ENCODE peak calls at places on chromosomes 4 and X, in four cellular contexts. Q is H1, Z is K562, T is HepG2. B is an unnamed sample.

GRCh38 chr4:139297001-139297410 is 4.3 kb upstream of the NAA15 start:
- DNase-seq in Q (no peak), Z (no peak), T (peak; percentile 13), B (no peak)

GRCh38 chr4:164730705-164731393 is 23.1 kb upstream of the SMIM31 start:
- DNase-seq in Q (no peak), Z (no peak), T (no peak), B (no peak)

GRCh38 chrX:73289039-73289438 is 74.4 kb upstream of the NAP1L2 start:
- DNase-seq in Q (peak; percentile 10), Z (no peak), T (no peak), B (peak; percentile 4)

GRCh38 chr4:75180790-75181776 is 248.2 kb downstream of the PARM1 start:
- DNase-seq in Q (no peak), Z (no peak), T (no peak), B (peak; percentile 1)

GRCh38 chr4:181647396-181648107 is 595.6 kb upstream of the TENM3 start:
- DNase-seq in Q (no peak), Z (no peak), T (no peak), B (no peak)

GRCh38 chr4:185213829-185214228 is 4.4 kb downstream of the SNX25 start:
- DNase-seq in Q (no peak), Z (no peak), T (no peak), B (no peak)

GRCh38 chr4:95190751-95191436 is 357.9 kb downstream of the UNC5C start:
- DNase-seq in Q (no peak), Z (no peak), T (no peak), B (no peak)

GRCh38 chrX:96244955-96245354 is 439.7 kb upstream of the DIAPH2 start:
- DNase-seq in Q (no peak), Z (no peak), T (peak; percentile 31), B (no peak)

GRCh38 chr4:140150636-140150885 is 3.4 kb downstream of the MAML3 start:
- DNase-seq in Q (no peak), Z (no peak), T (no peak), B (no peak)

GRCh38 chr4:154349829-154350228 is 141.8 kb downstream of the DCHS2 start:
- DNase-seq in Q (no peak), Z (peak; percentile 10), T (peak; percentile 12), B (peak; percentile 4)

GRCh38 chr4:148397771-148398170 is 44.4 kb downstream of the NR3C2 start:
- DNase-seq in Q (no peak), Z (no peak), T (no peak), B (no peak)

GRCh38 chrX:72713130-72713529 is 976 bp downstream of the PHKA1 start:
- DNase-seq in Q (no peak), Z (no peak), T (no peak), B (no peak)

GRCh38 chr4:161256716-161257115 is 907.1 kb downstream of the FSTL5 start:
- DNase-seq in Q (no peak), Z (no peak), T (peak; percentile 22), B (peak; percentile 29)

GRCh38 chrX:136204571-136204970 is 46.6 kb downstream of the MAP7D3 start:
- DNase-seq in Q (no peak), Z (no peak), T (no peak), B (peak; percentile 15)

GRCh38 chr4:148740701-148741100 is 298.5 kb upstream of the NR3C2 start:
- DNase-seq in Q (no peak), Z (no peak), T (no peak), B (no peak)

GRCh38 chrX:134338527-134338926 is 101.5 kb downstream of the CCDC160 start:
- DNase-seq in Q (no peak), Z (no peak), T (no peak), B (no peak)

GRCh38 chr4:98166025-98166730 is 22.9 kb upstream of the STPG2 start:
- DNase-seq in Q (no peak), Z (no peak), T (no peak), B (peak; percentile 45)

GRCh38 chr4:41865306-41865980 is 69.8 kb upstream of the TMEM33 start:
- DNase-seq in Q (no peak), Z (no peak), T (no peak), B (no peak)

GRCh38 chr4:54499308-54500074 is 158.3 kb upstream of the KIT start:
- DNase-seq in Q (no peak), Z (no peak), T (no peak), B (no peak)

GRCh38 chrX:41779941-41780340 is 56.0 kb downstream of the GPR82 start:
- DNase-seq in Q (no peak), Z (no peak), T (no peak), B (no peak)

GRCh38 chr4:74018771-74019170 is 19.7 kb downstream of the CXCL3 start:
- DNase-seq in Q (no peak), Z (no peak), T (no peak), B (no peak)

GRCh38 chr4:26459054-26459755 is 31.1 kb downstream of the CCKAR start:
- DNase-seq in Q (peak; percentile 9), Z (peak; percentile 45), T (peak; percentile 58), B (peak; percentile 59)

GRCh38 chr4:77930154-77930553 is 67.5 kb downstream of the MRPL1 start:
- DNase-seq in Q (no peak), Z (no peak), T (no peak), B (no peak)
- TF ChIP-seq RAD21 in Q (no peak), Z (no peak), T (no peak), B (no peak)

DNA sequence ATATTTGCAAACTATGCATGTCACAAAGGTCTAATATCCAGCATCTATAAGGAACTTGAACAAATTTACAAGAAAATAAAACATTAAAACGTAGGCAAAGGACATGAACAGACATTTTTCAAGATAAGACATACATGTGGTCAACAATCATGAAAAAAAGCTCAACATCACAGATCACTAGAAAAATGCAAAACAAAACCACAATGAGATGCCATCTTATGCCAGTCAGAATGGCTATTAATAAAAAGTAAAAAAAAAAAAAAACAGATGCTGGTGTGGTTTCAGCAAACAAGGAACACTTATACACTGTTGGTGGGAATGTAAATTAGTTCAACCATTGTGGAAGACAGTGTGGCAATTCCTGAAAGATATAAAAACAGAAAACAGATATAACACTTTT is 75.8 kb upstream of the IL13RA2 start:
- DNase-seq in Q (no peak), Z (no peak), T (no peak), B (no peak)
- TF ChIP-seq JUN in Q (no peak), Z (no peak), T (no peak), B (no peak)

GRCh38 chr4:180028682-180029081 is 2214.5 kb upstream of the TENM3 start:
- DNase-seq in Q (peak; percentile 13), Z (no peak), T (peak; percentile 58), B (peak; percentile 53)
- TF ChIP-seq RAD21 in Q (peak; percentile 55), Z (peak; percentile 40), T (no peak), B (peak; percentile 14)

GRCh38 chr4:121951570-121952110 is at the start of gene TRPC3:
- DNase-seq in Q (no peak), Z (peak; percentile 43), T (no peak), B (no peak)
- TF ChIP-seq JUN in Q (no peak), Z (no peak), T (no peak), B (no peak)

DNA sequence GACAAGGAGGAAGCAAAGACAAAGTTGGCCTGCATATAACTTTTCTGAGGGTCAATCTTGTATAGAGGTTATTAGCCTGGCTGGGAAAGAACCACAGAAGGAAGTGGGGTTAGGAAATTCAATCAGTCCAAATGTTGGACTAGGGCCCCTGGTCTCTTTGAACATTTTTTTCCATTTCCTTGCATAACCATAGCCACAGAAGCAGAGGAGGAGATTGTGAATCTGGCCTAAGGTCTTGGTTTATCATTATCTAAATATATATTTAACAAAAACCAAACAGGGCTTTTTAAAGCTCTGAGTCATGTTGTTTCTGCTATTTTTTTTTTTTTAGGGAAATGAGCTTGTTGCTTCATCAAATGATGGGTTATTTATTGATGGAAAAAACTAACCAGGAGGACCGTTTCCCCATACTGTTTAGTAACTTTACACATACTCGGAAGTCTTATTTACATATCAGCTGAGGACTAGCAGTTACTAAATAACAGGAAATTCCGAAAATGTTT is 97.7 kb upstream of the ACSL4 start:
- DNase-seq in Q (no peak), Z (no peak), T (peak; percentile 93), B (no peak)
- TF ChIP-seq RAD21 in Q (no peak), Z (no peak), T (no peak), B (peak; percentile 37)

DNA sequence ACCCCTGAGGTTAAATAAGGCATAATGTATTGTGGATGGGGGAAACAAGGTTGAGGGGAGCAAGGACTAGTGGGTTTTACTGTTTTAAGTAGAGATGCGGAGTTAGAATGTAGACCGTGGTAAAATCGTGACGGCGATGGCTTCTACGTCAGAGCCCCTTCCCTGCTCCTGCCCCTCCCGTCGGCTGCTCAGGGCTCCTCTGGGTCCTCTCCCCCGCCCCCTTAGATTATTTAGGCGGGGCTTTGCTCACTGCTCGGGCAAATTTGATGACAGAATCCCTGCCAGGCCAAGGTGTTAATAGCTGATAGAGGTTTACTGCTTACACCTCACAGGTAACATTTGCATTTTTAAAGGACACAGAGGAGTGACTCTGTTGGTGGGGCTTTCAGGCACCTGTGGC is 2.3 kb downstream of the FRMPD3 start:
- DNase-seq in Q (no peak), Z (no peak), T (no peak), B (no peak)
- TF ChIP-seq JUN in Q (no peak), Z (no peak), T (no peak), B (no peak)

GRCh38 chrX:153649178-153649914 is 2.3 kb downstream of the DUSP9 start:
- DNase-seq in Q (no peak), Z (peak; percentile 54), T (peak; percentile 70), B (peak; percentile 57)
- TF ChIP-seq RAD21 in Q (peak; percentile 69), Z (peak; percentile 64), T (peak; percentile 72), B (peak; percentile 58)

GRCh38 chr4:27973056-27973455 is 1112.4 kb downstream of the STIM2 start:
- DNase-seq in Q (no peak), Z (no peak), T (no peak), B (no peak)
- TF ChIP-seq JUN in Q (no peak), Z (no peak), T (no peak), B (no peak)

DNA sequence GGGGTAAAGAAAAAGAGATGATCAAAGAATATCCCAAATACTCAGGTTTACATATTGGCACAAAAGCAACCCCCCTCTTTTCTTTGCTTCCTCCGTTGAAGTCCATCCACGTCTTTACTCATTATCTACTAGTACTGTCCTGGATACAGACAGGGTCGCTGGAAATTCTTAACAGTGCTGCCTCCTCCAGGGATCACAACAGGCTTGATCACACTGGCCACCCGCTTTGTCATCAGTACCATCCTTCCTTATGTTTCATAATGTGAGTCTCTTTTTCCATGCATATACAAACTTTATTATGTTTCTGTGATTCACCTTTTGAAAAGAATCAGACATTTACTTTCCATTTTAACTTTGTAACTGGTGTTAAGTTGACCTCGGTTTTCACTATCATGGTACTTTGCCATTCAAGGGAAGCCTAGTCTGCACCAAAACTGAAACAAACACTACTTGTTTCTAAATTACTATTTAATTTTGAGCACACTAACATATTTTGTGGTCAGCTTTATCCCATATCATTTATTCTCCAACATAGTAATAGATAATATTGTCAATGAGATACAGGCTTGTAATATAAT is 387.5 kb upstream of the PPP1R2C start:
- DNase-seq in Q (no peak), Z (no peak), T (no peak), B (no peak)
- TF ChIP-seq RAD21 in Q (no peak), Z (no peak), T (no peak), B (no peak)

DNA sequence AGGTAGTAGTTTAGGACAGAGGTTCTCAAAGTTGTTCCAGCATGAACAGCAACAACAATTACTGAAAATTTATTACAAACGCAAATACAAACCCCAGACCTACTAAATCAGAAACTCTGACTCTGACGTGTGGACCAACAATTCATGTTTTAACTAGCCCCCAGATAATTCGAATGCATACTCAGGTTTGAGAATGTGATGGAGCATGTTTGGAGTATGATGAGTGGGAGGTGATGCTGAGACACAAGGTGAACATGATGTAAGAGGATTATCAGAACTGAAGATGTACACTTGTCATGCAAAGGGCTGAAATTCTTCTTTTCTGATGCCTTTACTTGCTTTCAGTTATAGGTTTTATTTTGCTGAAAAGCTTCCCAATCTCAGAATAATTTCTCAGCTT is 323.0 kb downstream of the INPP4B start:
- DNase-seq in Q (no peak), Z (no peak), T (no peak), B (no peak)
- TF ChIP-seq JUN in Q (no peak), Z (no peak), T (no peak), B (no peak)